ENCODE peak calls at places on chromosome X, in six cellular contexts. S is memory B cell; G is activated CD4-positive, alpha-beta T cell treated with anti-CD3 and anti-CD28 coated beads, Interleukin-2, amount 50 U/mL, for 4 hours; L is Karpas-422; K is activated CD8-positive, alpha-beta T cell treated with anti-CD3 and anti-CD28 coated beads, Interleukin-2, amount 10 ng/mL, durations not matched to agents 7 days and 5 days; U is occipital lobe. T is an unnamed sample.

GRCh38 chrX:48589482-48590162 is 7.7 kb upstream of the WDR13 start:
- DNase-seq in S (no peak), G (no peak), L (no peak), K (no peak), U (no peak), T (no peak)

GRCh38 chrX:2397648-2398340 is 103.0 kb downstream of the DHRSX start:
- DNase-seq in S (no peak), G (no peak), L (peak), K (no peak), U (no peak), T (no peak)

GRCh38 chrX:71184803-71185495 is 38.1 kb upstream of the GJB1 start:
- DNase-seq in S (no peak), G (no peak), L (no peak), K (no peak), U (no peak), T (no peak)

GRCh38 chrX:68588653-68589371 is 58.7 kb upstream of the STARD8 start:
- DNase-seq in S (no peak), G (no peak), L (no peak), K (no peak), U (no peak), T (no peak)

GRCh38 chrX:115913575-115913974 is 257.0 kb upstream of the AGTR2 start:
- DNase-seq in S (no peak), G (no peak), L (peak), K (no peak), U (no peak), T (no peak)

GRCh38 chrX:13005671-13006473 is 31.0 kb downstream of the TMSB4X start:
- DNase-seq in S (no peak), G (no peak), L (peak), K (no peak), U (no peak), T (no peak)

GRCh38 chrX:111662314-111662713 is 18.7 kb upstream of the ALG13 start:
- DNase-seq in S (no peak), G (no peak), L (peak), K (no peak), U (no peak), T (no peak)

GRCh38 chrX:110944323-110944761 is 148.7 kb upstream of the CHRDL1 start:
- DNase-seq in S (no peak), G (no peak), L (no peak), K (no peak), U (no peak), T (no peak)

GRCh38 chrX:23637187-23637586 is 30.1 kb upstream of the PRDX4 start:
- DNase-seq in S (no peak), G (no peak), L (peak), K (no peak), U (no peak), T (no peak)

GRCh38 chrX:9687899-9688298 is 77.7 kb downstream of the GPR143 start:
- DNase-seq in S (no peak), G (no peak), L (no peak), K (no peak), U (no peak), T (no peak)

GRCh38 chrX:103727115-103727514 is 16.4 kb downstream of the TMEM31 start:
- DNase-seq in S (no peak), G (no peak), L (no peak), K (no peak), U (no peak), T (no peak)

GRCh38 chrX:150041208-150041607 is 102.9 kb upstream of the EOLA2 start:
- DNase-seq in S (no peak), G (no peak), L (no peak), K (no peak), U (no peak), T (no peak)

GRCh38 chrX:133985164-133986007 is at the start of gene GPC3:
- DNase-seq in S (no peak), G (peak), L (no peak), K (peak), U (no peak), T (peak)

GRCh38 chrX:2451456-2452316 is 49.1 kb downstream of the DHRSX start:
- DNase-seq in S (no peak), G (no peak), L (no peak), K (no peak), U (no peak), T (no peak)

GRCh38 chrX:48597353-48598264 is at the start of gene WDR13:
- DNase-seq in S (peak), G (peak), L (peak), K (peak), U (peak), T (peak)

GRCh38 chrX:153564047-153564606 is 34.8 kb downstream of the CCNQ start:
- DNase-seq in S (no peak), G (no peak), L (no peak), K (no peak), U (no peak), T (no peak)

GRCh38 chrX:13373807-13374187 is 53.9 kb upstream of the ATXN3L start:
- DNase-seq in S (no peak), G (no peak), L (no peak), K (no peak), U (no peak), T (no peak)

GRCh38 chrX:49840679-49841078 is 11.6 kb downstream of the PAGE4 start:
- DNase-seq in S (no peak), G (peak), L (peak), K (peak), U (peak), T (peak)

GRCh38 chrX:40199704-40200103 is 101.9 kb upstream of the BCOR start:
- DNase-seq in S (no peak), G (no peak), L (no peak), K (no peak), U (no peak), T (no peak)

GRCh38 chrX:24360272-24360671 is at the start of gene SUPT20HL1:
- DNase-seq in S (no peak), G (no peak), L (no peak), K (no peak), U (no peak), T (no peak)